ENCODE peak calls at places on chromosomes 6 and 20, in six cellular contexts. U is bronchial epithelial cell, W is kidney, A is EH, O is foreskin keratinocyte, K is Daoy. C is an unnamed sample.

GRCh38 chr20:20780127-20780822 is 67.8 kb upstream of the RALGAPA2 start:
- DNase-seq in K (peak), U (peak), O (peak), A (no peak), W (peak), C (peak)

GRCh38 chr20:58058421-58059140 is 169.9 kb downstream of the ANKRD60 start:
- DNase-seq in W (no peak), U (no peak), K (no peak), A (no peak), O (no peak), C (no peak)

GRCh38 chr6:123118811-123119210 is 122.8 kb downstream of the CLVS2 start:
- DNase-seq in K (no peak), U (peak), A (no peak), W (no peak), O (no peak), C (no peak)

GRCh38 chr6:11779308-11780096 is 899 bp upstream of the ADTRP start:
- DNase-seq in A (no peak), K (no peak), U (no peak), W (no peak), O (no peak), C (no peak)

GRCh38 chr6:167244064-167244949 is 46.8 kb upstream of the UNC93A start:
- DNase-seq in O (no peak), K (no peak), A (no peak), W (no peak), U (no peak), C (no peak)

GRCh38 chr20:53628076-53628475 is 34.4 kb upstream of the ZNF217 start:
- DNase-seq in W (no peak), U (no peak), O (no peak), A (no peak), K (no peak), C (no peak)

GRCh38 chr20:36110936-36111445 is 43.5 kb upstream of the EPB41L1 start:
- DNase-seq in W (no peak), O (no peak), K (no peak), A (no peak), U (no peak), C (no peak)

GRCh38 chr6:74671558-74672025 is 534.3 kb downstream of the COL12A1 start:
- DNase-seq in U (no peak), A (peak), O (peak), W (no peak), K (no peak), C (no peak)

GRCh38 chr20:63781181-63781580 is 41.6 kb downstream of the SLC2A4RG start:
- DNase-seq in A (no peak), K (no peak), W (peak), U (no peak), O (no peak), C (no peak)

GRCh38 chr20:21505161-21505809 is 8.6 kb downstream of the NKX2-2 start:
- DNase-seq in W (peak), U (no peak), K (peak), O (no peak), A (peak), C (peak)

GRCh38 chr6:36616888-36617521 is 22.8 kb downstream of the SRSF3 start:
- DNase-seq in U (peak), A (peak), K (peak), O (peak), W (peak), C (peak)

GRCh38 chr6:99521557-99522286 is 6.5 kb upstream of the USP45 start:
- DNase-seq in A (peak), U (peak), W (no peak), O (no peak), K (peak), C (no peak)

GRCh38 chr6:169809386-169809785 is 58.0 kb downstream of the ERMARD start:
- DNase-seq in U (no peak), W (no peak), O (no peak), A (no peak), K (peak), C (peak)

GRCh38 chr6:129501401-129502051 is 208.5 kb downstream of the ARHGAP18 start:
- DNase-seq in A (peak), O (peak), U (peak), W (peak), K (peak), C (no peak)

GRCh38 chr6:166078294-166078693 is 89.4 kb downstream of the TBXT start:
- DNase-seq in U (no peak), A (peak), W (no peak), O (no peak), K (peak), C (no peak)

GRCh38 chr6:111657146-111657545 is 51.5 kb upstream of the TRAF3IP2 start:
- DNase-seq in K (no peak), A (peak), O (peak), U (peak), W (no peak), C (no peak)

GRCh38 chr6:134814076-134814709 is 135.7 kb downstream of the ALDH8A1 start:
- DNase-seq in W (no peak), O (peak), K (peak), A (peak), U (peak), C (no peak)

GRCh38 chr6:118591897-118592296 is 43.8 kb downstream of the PLN start:
- DNase-seq in U (no peak), A (no peak), K (no peak), W (no peak), O (no peak), C (no peak)

GRCh38 chr20:13840093-13840465 is 55.3 kb downstream of the NDUFAF5 start:
- DNase-seq in O (no peak), K (no peak), W (no peak), A (no peak), U (no peak), C (no peak)

GRCh38 chr6:127302728-127303675 is 36.3 kb downstream of the RNF146 start:
- DNase-seq in O (peak), U (peak), K (peak), A (peak), W (no peak), C (no peak)

GRCh38 chr6:87444362-87444761 is 28.4 kb upstream of the SLC35A1 start:
- DNase-seq in O (no peak), U (no peak), K (no peak), W (no peak), A (peak), C (no peak)

GRCh38 chr6:107821591-107821990 is 2.5 kb downstream of the SCML4 start:
- DNase-seq in U (no peak), W (no peak), O (no peak), K (no peak), A (no peak), C (no peak)

GRCh38 chr20:23152308-23152892 is 66.3 kb upstream of the CD93 start:
- DNase-seq in K (no peak), W (peak), A (peak), U (no peak), O (no peak), C (peak)

C was measured in suprapubic skin.